ENCODE peak calls at places on chromosomes 11 and 22, in six cellular contexts. B is MCF 10A; X is NCI-H774; E is NCI-H460; P is LHCN-M2; L is activated T-cell treated with anti-CD3 and anti-CD28 coated beads, Interleukin-2, amount 50 U/mL, for 4 hours. U is an unnamed sample.

GRCh38 chr22:33921576-33922181 is 1.4 kb upstream of the LARGE1 start:
- DNase-seq in B (peak; percentile 26), X (no peak), E (no peak), P (peak; percentile 37), L (no peak), U (peak; percentile 84)

GRCh38 chr22:37223965-37224551 is 11.8 kb upstream of the SSTR3 start:
- DNase-seq in B (no peak), X (no peak), E (no peak), P (no peak), L (no peak), U (no peak)

GRCh38 chr11:20399498-20399897 is 12.0 kb downstream of the PRMT3 start:
- DNase-seq in B (no peak), X (no peak), E (no peak), P (no peak), L (no peak), U (no peak)

GRCh38 chr11:20672575-20672974 is 3.2 kb downstream of the NELL1 start:
- DNase-seq in B (peak; percentile 16), X (peak; percentile 16), E (no peak), P (no peak), L (no peak), U (peak; percentile 18)

GRCh38 chr11:77821349-77821851 is 456 bp downstream of the AAMDC start:
- DNase-seq in B (peak; percentile 25), X (no peak), E (no peak), P (peak; percentile 22), L (peak; percentile 5), U (no peak)

GRCh38 chr11:110531056-110531756 is 101.5 kb downstream of the FDX1 start:
- DNase-seq in B (peak; percentile 5), X (no peak), E (no peak), P (peak; percentile 57), L (no peak), U (no peak)

GRCh38 chr11:128685383-128686044 is 8.4 kb upstream of the FLI1 start:
- DNase-seq in B (no peak), X (no peak), E (no peak), P (no peak), L (no peak), U (no peak)

GRCh38 chr11:126391970-126392637 is 36.6 kb downstream of the ST3GAL4 start:
- DNase-seq in B (peak; percentile 35), X (no peak), E (no peak), P (no peak), L (no peak), U (no peak)

GRCh38 chr22:38411016-38411415 is 44.0 kb downstream of the KCNJ4 start:
- DNase-seq in B (no peak), X (no peak), E (no peak), P (no peak), L (no peak), U (no peak)

GRCh38 chr11:96520939-96521338 is 131.1 kb downstream of the JRKL start:
- DNase-seq in B (no peak), X (no peak), E (no peak), P (no peak), L (no peak), U (no peak)

GRCh38 chr11:11387201-11387600 is 34.2 kb upstream of the CSNK2A3 start:
- DNase-seq in B (no peak), X (no peak), E (no peak), P (no peak), L (no peak), U (peak; percentile 48)

GRCh38 chr11:34161812-34162506 is 56.5 kb downstream of the NAT10 start:
- DNase-seq in B (peak; percentile 13), X (no peak), E (no peak), P (no peak), L (peak; percentile 33), U (no peak)

GRCh38 chr22:42473484-42474193 is 41.4 kb upstream of the NFAM1 start:
- DNase-seq in B (peak; percentile 74), X (peak; percentile 5), E (peak; percentile 45), P (peak; percentile 57), L (no peak), U (peak; percentile 27)

GRCh38 chr11:32002311-32002710 is 88.6 kb upstream of the RCN1 start:
- DNase-seq in B (no peak), X (no peak), E (no peak), P (no peak), L (no peak), U (no peak)

GRCh38 chr11:118605116-118605867 is 2.1 kb upstream of the PHLDB1 start:
- DNase-seq in B (peak; percentile 65), X (no peak), E (no peak), P (peak; percentile 89), L (no peak), U (no peak)

U was measured in NCI-H1417.